ENCODE peak calls at places on chromosomes 4 and X, in ten cellular contexts. N is iris pigment epithelial cell; D is activated gamma-delta T cell treated with Interleukin-2 at 50 U/mL for 16 hours; S is activated CD8-positive, alpha-beta memory T cell treated with anti-CD3 and anti-CD28 coated beads for 48 hours; V is iPS-NIHi11; U is left cardiac atrium; T is cardiac muscle cell; K is CD4-positive, alpha-beta T cell; P is NCI-H1436; X is ELR. R is an unnamed sample.

GRCh38 chrX:129193357-129193756 is 329.9 kb downstream of the SMARCA1 start:
- DNase-seq in K (no peak), V (no peak), S (no peak), N (no peak), U (peak), T (no peak), P (no peak), D (no peak), X (no peak), R (no peak)

GRCh38 chr4:81970454-81970853 is 403.3 kb downstream of the HNRNPD start:
- DNase-seq in P (no peak), D (no peak), U (no peak), K (no peak), T (no peak), N (no peak), V (no peak), S (no peak), X (no peak), R (no peak)

GRCh38 chrX:69291111-69291510 is 125.9 kb upstream of the PJA1 start:
- DNase-seq in D (no peak), S (no peak), U (no peak), X (no peak), K (no peak), P (no peak), V (no peak), N (no peak), T (no peak), R (no peak)

GRCh38 chr4:6282247-6282646 is 12.6 kb downstream of the WFS1 start:
- DNase-seq in P (no peak), T (no peak), X (no peak), S (no peak), D (no peak), N (peak), V (no peak), K (no peak), U (no peak), R (no peak)

GRCh38 chr4:6041794-6042193 is 23.6 kb upstream of the C4orf50 start:
- DNase-seq in N (no peak), K (no peak), X (no peak), U (no peak), P (no peak), D (no peak), V (no peak), S (no peak), T (no peak), R (no peak)

GRCh38 chr4:54016504-54016903 is 47.9 kb downstream of the CHIC2 start:
- DNase-seq in P (peak), N (no peak), T (peak), K (no peak), D (no peak), V (no peak), S (no peak), U (no peak), X (no peak), R (no peak)

GRCh38 chrX:38126179-38126578 is 94.5 kb downstream of the SRPX start:
- DNase-seq in X (peak), N (no peak), D (no peak), T (no peak), K (no peak), S (no peak), P (no peak), U (no peak), V (no peak), R (no peak)

GRCh38 chr4:142567199-142567598 is 278.9 kb downstream of the INPP4B start:
- DNase-seq in N (no peak), U (no peak), D (peak), T (peak), S (no peak), X (peak), P (no peak), K (peak), V (peak), R (peak)

GRCh38 chr4:24234288-24234848 is 344.5 kb upstream of the PPARGC1A start:
- DNase-seq in S (no peak), V (no peak), K (no peak), P (no peak), X (no peak), T (no peak), D (no peak), N (no peak), U (no peak), R (no peak)

GRCh38 chr4:159103406-159104131 is 690 bp downstream of the RAPGEF2 start:
- DNase-seq in V (peak), D (peak), P (peak), S (peak), T (peak), K (peak), X (peak), U (peak), N (peak), R (peak)

GRCh38 chrX:133185119-133185518 is 33.0 kb downstream of the TFDP3 start:
- DNase-seq in S (no peak), K (no peak), D (no peak), N (no peak), X (no peak), V (no peak), P (no peak), T (no peak), U (no peak), R (no peak)

GRCh38 chr4:100504086-100504874 is 13.5 kb downstream of the EMCN start:
- DNase-seq in X (peak), T (no peak), U (peak), D (no peak), K (no peak), P (no peak), S (no peak), V (no peak), N (peak), R (no peak)

GRCh38 chr4:83631066-83631465 is 95.2 kb downstream of the GPAT3 start:
- DNase-seq in T (no peak), X (no peak), K (no peak), D (no peak), N (peak), S (no peak), V (no peak), P (no peak), U (no peak), R (no peak)